ENCODE peak calls at places on chromosomes 12 and 14, in five cellular contexts. One of them, this sample, is unnamed.

GRCh38 chr12:2288001-2288400 is 235.2 kb downstream of the CACNA1C start:
- DNase-seq in NCI-H1436: no peak
- DNase-seq in choroid plexus epithelial cell: peak
- DNase-seq in activated naive CD8-positive, alpha-beta T cell treated with anti-CD3 and anti-CD28 coated beads, Interleukin-2, amount 50 U/mL, for 24 hours: no peak
- DNase-seq in cardiac fibroblast: peak
- DNase-seq in this sample: no peak

GRCh38 chr14:42140831-42141279 is 534.2 kb downstream of the LRFN5 start:
- DNase-seq in choroid plexus epithelial cell: peak
- DNase-seq in NCI-H1436: peak
- DNase-seq in activated naive CD8-positive, alpha-beta T cell treated with anti-CD3 and anti-CD28 coated beads, Interleukin-2, amount 50 U/mL, for 24 hours: no peak
- DNase-seq in cardiac fibroblast: peak
- DNase-seq in this sample: no peak

GRCh38 chr12:104494137-104494815 is 37.5 kb downstream of the CHST11 start:
- DNase-seq in cardiac fibroblast: no peak
- DNase-seq in choroid plexus epithelial cell: peak
- DNase-seq in activated naive CD8-positive, alpha-beta T cell treated with anti-CD3 and anti-CD28 coated beads, Interleukin-2, amount 50 U/mL, for 24 hours: peak
- DNase-seq in NCI-H1436: no peak
- DNase-seq in this sample: peak

GRCh38 chr12:24797901-24798300 is 151.0 kb downstream of the BCAT1 start:
- DNase-seq in NCI-H1436: no peak
- DNase-seq in activated naive CD8-positive, alpha-beta T cell treated with anti-CD3 and anti-CD28 coated beads, Interleukin-2, amount 50 U/mL, for 24 hours: no peak
- DNase-seq in cardiac fibroblast: no peak
- DNase-seq in choroid plexus epithelial cell: no peak
- DNase-seq in this sample: no peak

GRCh38 chr12:120610560-120610959 is 29.4 kb upstream of the POP5 start:
- DNase-seq in choroid plexus epithelial cell: no peak
- DNase-seq in NCI-H1436: no peak
- DNase-seq in cardiac fibroblast: no peak
- DNase-seq in activated naive CD8-positive, alpha-beta T cell treated with anti-CD3 and anti-CD28 coated beads, Interleukin-2, amount 50 U/mL, for 24 hours: no peak
- DNase-seq in this sample: no peak

GRCh38 chr12:55965941-55966407 is at the start of gene PMEL:
- DNase-seq in choroid plexus epithelial cell: peak
- DNase-seq in NCI-H1436: no peak
- DNase-seq in cardiac fibroblast: no peak
- DNase-seq in activated naive CD8-positive, alpha-beta T cell treated with anti-CD3 and anti-CD28 coated beads, Interleukin-2, amount 50 U/mL, for 24 hours: no peak
- DNase-seq in this sample: no peak

GRCh38 chr12:27552886-27553560 is 29.0 kb downstream of the PPFIBP1 start:
- DNase-seq in NCI-H1436: no peak
- DNase-seq in cardiac fibroblast: no peak
- DNase-seq in choroid plexus epithelial cell: no peak
- DNase-seq in activated naive CD8-positive, alpha-beta T cell treated with anti-CD3 and anti-CD28 coated beads, Interleukin-2, amount 50 U/mL, for 24 hours: no peak
- DNase-seq in this sample: no peak

GRCh38 chr12:51924551-51925399 is 17.5 kb downstream of the ACVRL1 start:
- DNase-seq in activated naive CD8-positive, alpha-beta T cell treated with anti-CD3 and anti-CD28 coated beads, Interleukin-2, amount 50 U/mL, for 24 hours: no peak
- DNase-seq in NCI-H1436: no peak
- DNase-seq in choroid plexus epithelial cell: no peak
- DNase-seq in cardiac fibroblast: no peak
- DNase-seq in this sample: no peak

GRCh38 chr12:105449406-105449805 is 118.9 kb downstream of the C12orf75 start:
- DNase-seq in choroid plexus epithelial cell: no peak
- DNase-seq in activated naive CD8-positive, alpha-beta T cell treated with anti-CD3 and anti-CD28 coated beads, Interleukin-2, amount 50 U/mL, for 24 hours: no peak
- DNase-seq in cardiac fibroblast: no peak
- DNase-seq in NCI-H1436: no peak
- DNase-seq in this sample: no peak